ENCODE peak calls at places on chromosomes 7 and 10, in eight cellular contexts. One of them, this sample, is unnamed.
A peak's percentile ranks its signal among the peaks of the same experiment; 100 is the strongest.

GRCh38 chr10:77537051-77537450 is 100.6 kb downstream of the KCNMA1 start:
- DNase-seq in aorta: no peak
- DNase-seq in SJSA1: no peak
- DNase-seq in tibial artery: no peak
- DNase-seq in spleen: no peak
- DNase-seq in PC-3: no peak
- DNase-seq in H9: no peak
- DNase-seq in naive thymus-derived CD4-positive, alpha-beta T cell: no peak
- DNase-seq in this sample: no peak

GRCh38 chr7:47492720-47493119 is 89.2 kb downstream of the TNS3 start:
- DNase-seq in aorta: peak; percentile 15
- DNase-seq in SJSA1: no peak
- DNase-seq in tibial artery: no peak
- DNase-seq in spleen: no peak
- DNase-seq in PC-3: no peak
- DNase-seq in H9: no peak
- DNase-seq in naive thymus-derived CD4-positive, alpha-beta T cell: no peak
- DNase-seq in this sample: no peak

GRCh38 chr7:50793115-50793946 is 10.6 kb upstream of the GRB10 start:
- DNase-seq in aorta: peak; percentile 77
- DNase-seq in SJSA1: no peak
- DNase-seq in tibial artery: peak; percentile 83
- DNase-seq in spleen: peak; percentile 90
- DNase-seq in PC-3: peak; percentile 61
- DNase-seq in H9: peak; percentile 62
- DNase-seq in naive thymus-derived CD4-positive, alpha-beta T cell: peak; percentile 33
- DNase-seq in this sample: no peak

GRCh38 chr10:107880185-107880584 is 715.7 kb upstream of the SORCS1 start:
- DNase-seq in aorta: no peak
- DNase-seq in SJSA1: no peak
- DNase-seq in tibial artery: no peak
- DNase-seq in spleen: no peak
- DNase-seq in PC-3: no peak
- DNase-seq in H9: peak; percentile 60
- DNase-seq in naive thymus-derived CD4-positive, alpha-beta T cell: no peak
- DNase-seq in this sample: no peak

GRCh38 chr7:135326636-135327280 is 93.1 kb downstream of the STRA8 start:
- DNase-seq in aorta: no peak
- DNase-seq in SJSA1: no peak
- DNase-seq in tibial artery: no peak
- DNase-seq in spleen: no peak
- DNase-seq in PC-3: no peak
- DNase-seq in H9: no peak
- DNase-seq in naive thymus-derived CD4-positive, alpha-beta T cell: no peak
- DNase-seq in this sample: no peak

GRCh38 chr10:123102673-123103072 is 33.1 kb upstream of the HMX3 start:
- DNase-seq in aorta: no peak
- DNase-seq in SJSA1: no peak
- DNase-seq in tibial artery: no peak
- DNase-seq in spleen: no peak
- DNase-seq in PC-3: no peak
- DNase-seq in H9: peak; percentile 34
- DNase-seq in naive thymus-derived CD4-positive, alpha-beta T cell: no peak
- DNase-seq in this sample: no peak

GRCh38 chr7:87984088-87984487 is 50.0 kb downstream of the ADAM22 start:
- DNase-seq in aorta: no peak
- DNase-seq in SJSA1: no peak
- DNase-seq in tibial artery: no peak
- DNase-seq in spleen: no peak
- DNase-seq in PC-3: no peak
- DNase-seq in H9: no peak
- DNase-seq in naive thymus-derived CD4-positive, alpha-beta T cell: no peak
- DNase-seq in this sample: no peak

GRCh38 chr10:62738916-62739315 is 65.6 kb upstream of the ADO start:
- DNase-seq in aorta: no peak
- DNase-seq in SJSA1: no peak
- DNase-seq in tibial artery: no peak
- DNase-seq in spleen: no peak
- DNase-seq in PC-3: peak; percentile 93
- DNase-seq in H9: no peak
- DNase-seq in naive thymus-derived CD4-positive, alpha-beta T cell: no peak
- DNase-seq in this sample: no peak

GRCh38 chr7:136969776-136970175 is 101.3 kb downstream of the CHRM2 start:
- DNase-seq in aorta: no peak
- DNase-seq in SJSA1: no peak
- DNase-seq in tibial artery: no peak
- DNase-seq in spleen: no peak
- DNase-seq in PC-3: no peak
- DNase-seq in H9: no peak
- DNase-seq in naive thymus-derived CD4-positive, alpha-beta T cell: no peak
- DNase-seq in this sample: no peak

GRCh38 chr10:34776090-34776690 is 38.9 kb downstream of the PARD3 start:
- DNase-seq in aorta: no peak
- DNase-seq in SJSA1: no peak
- DNase-seq in tibial artery: no peak
- DNase-seq in spleen: no peak
- DNase-seq in PC-3: no peak
- DNase-seq in H9: no peak
- DNase-seq in naive thymus-derived CD4-positive, alpha-beta T cell: no peak
- DNase-seq in this sample: no peak

GRCh38 chr7:96527133-96527827 is 182.4 kb downstream of the SEM1 start:
- DNase-seq in aorta: no peak
- DNase-seq in SJSA1: no peak
- DNase-seq in tibial artery: no peak
- DNase-seq in spleen: no peak
- DNase-seq in PC-3: no peak
- DNase-seq in H9: no peak
- DNase-seq in naive thymus-derived CD4-positive, alpha-beta T cell: no peak
- DNase-seq in this sample: no peak

GRCh38 chr10:6995846-6996245 is 415.0 kb downstream of the SFMBT2 start:
- DNase-seq in aorta: no peak
- DNase-seq in SJSA1: no peak
- DNase-seq in tibial artery: no peak
- DNase-seq in spleen: no peak
- DNase-seq in PC-3: no peak
- DNase-seq in H9: no peak
- DNase-seq in naive thymus-derived CD4-positive, alpha-beta T cell: no peak
- DNase-seq in this sample: no peak

GRCh38 chr7:70726951-70727378 is 405.0 kb upstream of the GALNT17 start:
- DNase-seq in aorta: no peak
- DNase-seq in SJSA1: no peak
- DNase-seq in tibial artery: no peak
- DNase-seq in spleen: no peak
- DNase-seq in PC-3: no peak
- DNase-seq in H9: no peak
- DNase-seq in naive thymus-derived CD4-positive, alpha-beta T cell: no peak
- DNase-seq in this sample: no peak

GRCh38 chr7:70727861-70728260 is 404.1 kb upstream of the GALNT17 start:
- DNase-seq in aorta: no peak
- DNase-seq in SJSA1: no peak
- DNase-seq in tibial artery: no peak
- DNase-seq in spleen: no peak
- DNase-seq in PC-3: no peak
- DNase-seq in H9: no peak
- DNase-seq in naive thymus-derived CD4-positive, alpha-beta T cell: no peak
- DNase-seq in this sample: no peak

GRCh38 chr7:70730451-70731110 is 401.4 kb upstream of the GALNT17 start:
- DNase-seq in aorta: no peak
- DNase-seq in SJSA1: no peak
- DNase-seq in tibial artery: no peak
- DNase-seq in spleen: no peak
- DNase-seq in PC-3: no peak
- DNase-seq in H9: no peak
- DNase-seq in naive thymus-derived CD4-positive, alpha-beta T cell: no peak
- DNase-seq in this sample: no peak

GRCh38 chr7:70726294-70726693 is 405.6 kb upstream of the GALNT17 start:
- DNase-seq in aorta: no peak
- DNase-seq in SJSA1: no peak
- DNase-seq in tibial artery: no peak
- DNase-seq in spleen: no peak
- DNase-seq in PC-3: no peak
- DNase-seq in H9: no peak
- DNase-seq in naive thymus-derived CD4-positive, alpha-beta T cell: no peak
- DNase-seq in this sample: no peak

GRCh38 chr7:70728873-70729552 is 402.9 kb upstream of the GALNT17 start:
- DNase-seq in aorta: no peak
- DNase-seq in SJSA1: no peak
- DNase-seq in tibial artery: no peak
- DNase-seq in spleen: no peak
- DNase-seq in PC-3: no peak
- DNase-seq in H9: peak; percentile 86
- DNase-seq in naive thymus-derived CD4-positive, alpha-beta T cell: no peak
- DNase-seq in this sample: no peak
- H3K27ac ChIP-seq in aorta: no peak overlapping the region
- H3K27ac ChIP-seq in SJSA1: no peak overlapping the region
- H3K27ac ChIP-seq in tibial artery: no peak overlapping the region
- H3K27ac ChIP-seq in spleen: no peak overlapping the region
- H3K27ac ChIP-seq in PC-3: no peak overlapping the region
- H3K27ac ChIP-seq in H9: peak overlapping the region; percentile 83
- H3K27ac ChIP-seq in naive thymus-derived CD4-positive, alpha-beta T cell: no peak overlapping the region
- H3K27ac ChIP-seq in this sample: no peak overlapping the region

GRCh38 chr7:45111298-45112223 is at the start of gene TBRG4:
- DNase-seq in aorta: peak; percentile 97
- DNase-seq in SJSA1: peak; percentile 93
- DNase-seq in tibial artery: peak; percentile 95
- DNase-seq in spleen: peak; percentile 99
- DNase-seq in PC-3: peak; percentile 95
- DNase-seq in H9: peak; percentile 93
- DNase-seq in naive thymus-derived CD4-positive, alpha-beta T cell: peak; percentile 93
- DNase-seq in this sample: peak; percentile 95

GRCh38 chr7:45116048-45116447 is 4.6 kb upstream of the TBRG4 start:
- DNase-seq in aorta: no peak
- DNase-seq in SJSA1: no peak
- DNase-seq in tibial artery: no peak
- DNase-seq in spleen: no peak
- DNase-seq in PC-3: no peak
- DNase-seq in H9: no peak
- DNase-seq in naive thymus-derived CD4-positive, alpha-beta T cell: no peak
- DNase-seq in this sample: no peak

GRCh38 chr7:45108863-45109262 is 2.6 kb downstream of the TBRG4 start:
- DNase-seq in aorta: no peak
- DNase-seq in SJSA1: no peak
- DNase-seq in tibial artery: no peak
- DNase-seq in spleen: peak; percentile 53
- DNase-seq in PC-3: no peak
- DNase-seq in H9: no peak
- DNase-seq in naive thymus-derived CD4-positive, alpha-beta T cell: no peak
- DNase-seq in this sample: no peak

GRCh38 chr7:45117582-45117981 is 6.1 kb upstream of the TBRG4 start:
- DNase-seq in aorta: no peak
- DNase-seq in SJSA1: no peak
- DNase-seq in tibial artery: no peak
- DNase-seq in spleen: peak; percentile 20
- DNase-seq in PC-3: no peak
- DNase-seq in H9: no peak
- DNase-seq in naive thymus-derived CD4-positive, alpha-beta T cell: no peak
- DNase-seq in this sample: no peak

GRCh38 chr7:45112648-45113047 is 1.2 kb upstream of the TBRG4 start:
- DNase-seq in aorta: no peak
- DNase-seq in SJSA1: no peak
- DNase-seq in tibial artery: no peak
- DNase-seq in spleen: no peak
- DNase-seq in PC-3: no peak
- DNase-seq in H9: no peak
- DNase-seq in naive thymus-derived CD4-positive, alpha-beta T cell: no peak
- DNase-seq in this sample: no peak
- H3K27ac ChIP-seq in aorta: no peak overlapping the region
- H3K27ac ChIP-seq in SJSA1: no peak overlapping the region
- H3K27ac ChIP-seq in tibial artery: peak overlapping the region; percentile 91
- H3K27ac ChIP-seq in spleen: peak overlapping the region; percentile 94
- H3K27ac ChIP-seq in PC-3: no peak overlapping the region
- H3K27ac ChIP-seq in H9: no peak overlapping the region
- H3K27ac ChIP-seq in naive thymus-derived CD4-positive, alpha-beta T cell: peak overlapping the region; percentile 98
- H3K27ac ChIP-seq in this sample: no peak overlapping the region

GRCh38 chr10:90227259-90227658 is 525.9 kb downstream of the KIF20B start:
- DNase-seq in aorta: no peak
- DNase-seq in SJSA1: peak; percentile 44
- DNase-seq in tibial artery: no peak
- DNase-seq in spleen: no peak
- DNase-seq in PC-3: peak; percentile 93
- DNase-seq in H9: no peak
- DNase-seq in naive thymus-derived CD4-positive, alpha-beta T cell: no peak
- DNase-seq in this sample: no peak
- H3K27ac ChIP-seq in aorta: no peak overlapping the region
- H3K27ac ChIP-seq in SJSA1: no peak overlapping the region
- H3K27ac ChIP-seq in tibial artery: no peak overlapping the region
- H3K27ac ChIP-seq in spleen: no peak overlapping the region
- H3K27ac ChIP-seq in PC-3: peak overlapping the region; percentile 96
- H3K27ac ChIP-seq in H9: no peak overlapping the region
- H3K27ac ChIP-seq in naive thymus-derived CD4-positive, alpha-beta T cell: no peak overlapping the region
- H3K27ac ChIP-seq in this sample: no peak overlapping the region

DNA sequence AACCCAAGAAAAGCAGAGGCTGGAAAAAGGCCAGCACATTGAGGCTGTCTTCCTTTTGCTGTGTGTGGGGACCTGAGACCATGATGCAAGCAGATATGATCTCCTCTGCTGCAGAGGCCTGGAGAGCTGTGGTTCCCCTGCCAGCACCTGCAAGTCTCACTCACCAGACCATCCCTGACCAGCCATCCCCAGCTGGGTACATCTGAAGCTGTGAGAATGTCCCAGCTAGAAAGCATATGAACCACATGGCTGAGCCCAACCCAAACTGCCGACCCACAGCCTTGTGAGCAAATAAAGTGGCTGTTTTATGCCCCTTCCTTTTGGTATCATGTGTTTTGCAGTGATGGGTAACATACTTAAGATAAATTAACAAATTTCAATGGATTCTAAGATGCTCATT is 114.9 kb downstream of the DYNC2I1 start:
- DNase-seq in aorta: no peak
- DNase-seq in SJSA1: no peak
- DNase-seq in tibial artery: no peak
- DNase-seq in spleen: no peak
- DNase-seq in PC-3: no peak
- DNase-seq in H9: no peak
- DNase-seq in naive thymus-derived CD4-positive, alpha-beta T cell: no peak
- DNase-seq in this sample: no peak
- H3K27ac ChIP-seq in aorta: no peak overlapping the region
- H3K27ac ChIP-seq in SJSA1: no peak overlapping the region
- H3K27ac ChIP-seq in tibial artery: no peak overlapping the region
- H3K27ac ChIP-seq in spleen: no peak overlapping the region
- H3K27ac ChIP-seq in PC-3: no peak overlapping the region
- H3K27ac ChIP-seq in H9: no peak overlapping the region
- H3K27ac ChIP-seq in naive thymus-derived CD4-positive, alpha-beta T cell: no peak overlapping the region
- H3K27ac ChIP-seq in this sample: no peak overlapping the region

GRCh38 chr7:2070151-2070763 is 162.5 kb downstream of the MAD1L1 start:
- DNase-seq in aorta: no peak
- DNase-seq in SJSA1: no peak
- DNase-seq in tibial artery: no peak
- DNase-seq in spleen: no peak
- DNase-seq in PC-3: no peak
- DNase-seq in H9: no peak
- DNase-seq in naive thymus-derived CD4-positive, alpha-beta T cell: no peak
- DNase-seq in this sample: no peak
- H3K27ac ChIP-seq in aorta: no peak overlapping the region
- H3K27ac ChIP-seq in SJSA1: no peak overlapping the region
- H3K27ac ChIP-seq in tibial artery: no peak overlapping the region
- H3K27ac ChIP-seq in spleen: no peak overlapping the region
- H3K27ac ChIP-seq in PC-3: no peak overlapping the region
- H3K27ac ChIP-seq in H9: no peak overlapping the region
- H3K27ac ChIP-seq in naive thymus-derived CD4-positive, alpha-beta T cell: no peak overlapping the region
- H3K27ac ChIP-seq in this sample: peak overlapping the region; percentile 42

GRCh38 chr7:35695987-35696386 is 1.1 kb upstream of the HERPUD2 start:
- DNase-seq in aorta: no peak
- DNase-seq in SJSA1: no peak
- DNase-seq in tibial artery: no peak
- DNase-seq in spleen: no peak
- DNase-seq in PC-3: no peak
- DNase-seq in H9: no peak
- DNase-seq in naive thymus-derived CD4-positive, alpha-beta T cell: no peak
- DNase-seq in this sample: no peak
- H3K27ac ChIP-seq in aorta: no peak overlapping the region
- H3K27ac ChIP-seq in SJSA1: no peak overlapping the region
- H3K27ac ChIP-seq in tibial artery: no peak overlapping the region
- H3K27ac ChIP-seq in spleen: peak overlapping the region; percentile 99
- H3K27ac ChIP-seq in PC-3: peak overlapping the region; percentile 90
- H3K27ac ChIP-seq in H9: no peak overlapping the region
- H3K27ac ChIP-seq in naive thymus-derived CD4-positive, alpha-beta T cell: peak overlapping the region; percentile 98
- H3K27ac ChIP-seq in this sample: no peak overlapping the region